ENCODE peak calls at places on chromosomes 5 and 9, in eight cellular contexts. E, O, C, S, A, G, Y and L are unnamed samples.

GRCh38 chr9:126752881-126753670 is 51.8 kb upstream of the ZBTB43 start:
- DNase-seq in E (no peak), O (no peak), C (no peak), S (no peak), A (no peak), G (no peak), Y (no peak), L (no peak)

GRCh38 chr5:40755093-40755406 is 711 bp downstream of the TTC33 start:
- DNase-seq in E (peak; percentile 88), O (peak; percentile 75), C (peak; percentile 74), S (peak; percentile 56), A (peak; percentile 83), G (peak; percentile 68), Y (peak; percentile 86), L (peak; percentile 85)

GRCh38 chr9:33868430-33869000 is 51.6 kb downstream of the UBE2R2 start:
- DNase-seq in E (no peak), O (peak; percentile 34), C (no peak), S (no peak), A (peak; percentile 85), G (no peak), Y (no peak), L (peak; percentile 82)

GRCh38 chr5:141875022-141875740 is 3.0 kb downstream of the PCDH1 start:
- DNase-seq in E (no peak), O (no peak), C (peak; percentile 40), S (no peak), A (no peak), G (no peak), Y (no peak), L (no peak)

GRCh38 chr9:38039090-38039906 is 29.7 kb downstream of the SHB start:
- DNase-seq in E (peak; percentile 76), O (no peak), C (no peak), S (no peak), A (peak; percentile 80), G (no peak), Y (no peak), L (peak; percentile 54)

GRCh38 chr9:77561321-77562020 is 86.7 kb downstream of the GNA14 start:
- DNase-seq in E (no peak), O (no peak), C (no peak), S (no peak), A (no peak), G (no peak), Y (no peak), L (no peak)

GRCh38 chr5:179153341-179153901 is 93.2 kb downstream of the ZNF354C start:
- DNase-seq in E (no peak), O (no peak), C (no peak), S (no peak), A (no peak), G (no peak), Y (no peak), L (no peak)

GRCh38 chr5:136012041-136012804 is 16.6 kb upstream of the TGFBI start:
- DNase-seq in E (peak; percentile 53), O (no peak), C (no peak), S (no peak), A (peak; percentile 57), G (no peak), Y (no peak), L (peak; percentile 45)

GRCh38 chr5:1887400-1888360 is 5.0 kb upstream of the IRX4 start:
- DNase-seq in E (no peak), O (no peak), C (no peak), S (peak; percentile 12), A (no peak), G (no peak), Y (no peak), L (no peak)

GRCh38 chr5:143775258-143775657 is 36.7 kb upstream of the HMHB1 start:
- DNase-seq in E (peak; percentile 22), O (no peak), C (no peak), S (no peak), A (peak; percentile 45), G (no peak), Y (no peak), L (peak; percentile 49)

GRCh38 chr5:145689235-145689634 is 145.9 kb downstream of the PRELID2 start:
- DNase-seq in E (no peak), O (no peak), C (no peak), S (no peak), A (no peak), G (no peak), Y (no peak), L (no peak)

GRCh38 chr9:19999491-20000057 is 210.7 kb upstream of the SLC24A2 start:
- DNase-seq in E (peak; percentile 93), O (no peak), C (no peak), S (no peak), A (peak; percentile 58), G (no peak), Y (no peak), L (peak; percentile 81)

GRCh38 chr5:79511945-79512493 is 1.9 kb downstream of the HOMER1 start:
- DNase-seq in E (no peak), O (no peak), C (no peak), S (no peak), A (no peak), G (no peak), Y (no peak), L (peak; percentile 17)

GRCh38 chr9:22147818-22148573 is 138.9 kb upstream of the CDKN2B start:
- DNase-seq in E (peak; percentile 77), O (no peak), C (no peak), S (no peak), A (peak; percentile 93), G (no peak), Y (no peak), L (peak; percentile 96)

GRCh38 chr5:5344051-5344571 is 78.4 kb upstream of the ICE1 start:
- DNase-seq in E (no peak), O (no peak), C (no peak), S (no peak), A (no peak), G (peak; percentile 47), Y (no peak), L (no peak)

GRCh38 chr9:34399729-34400128 is 23.0 kb upstream of the MYORG start:
- DNase-seq in E (no peak), O (no peak), C (no peak), S (no peak), A (no peak), G (no peak), Y (no peak), L (no peak)

GRCh38 chr5:96052374-96052773 is 90.7 kb upstream of the ELL2 start:
- DNase-seq in E (no peak), O (no peak), C (no peak), S (no peak), A (no peak), G (no peak), Y (no peak), L (no peak)

GRCh38 chr9:110655723-110656641 is 12.6 kb upstream of the MUSK start:
- DNase-seq in E (no peak), O (peak; percentile 39), C (no peak), S (no peak), A (peak; percentile 99), G (no peak), Y (no peak), L (no peak)

GRCh38 chr5:169389318-169389717 is 88.4 kb upstream of the SLIT3 start:
- DNase-seq in E (no peak), O (no peak), C (no peak), S (no peak), A (no peak), G (no peak), Y (no peak), L (no peak)

GRCh38 chr9:35481347-35481975 is 8.4 kb upstream of the RUSC2 start:
- DNase-seq in E (peak; percentile 74), O (peak; percentile 28), C (no peak), S (peak; percentile 48), A (peak; percentile 79), G (peak; percentile 33), Y (peak; percentile 24), L (peak; percentile 56)

GRCh38 chr5:39674209-39675082 is 249.7 kb upstream of the DAB2 start:
- DNase-seq in E (peak; percentile 68), O (no peak), C (no peak), S (no peak), A (no peak), G (no peak), Y (no peak), L (no peak)

GRCh38 chr5:55629790-55630189 is 82.3 kb downstream of the SLC38A9 start:
- DNase-seq in E (no peak), O (no peak), C (no peak), S (no peak), A (no peak), G (no peak), Y (no peak), L (no peak)

GRCh38 chr9:95138474-95138873 is 179.0 kb downstream of the FANCC start:
- DNase-seq in E (peak; percentile 67), O (no peak), C (no peak), S (no peak), A (no peak), G (no peak), Y (no peak), L (no peak)

GRCh38 chr9:123401879-123402513 is 46.0 kb downstream of the CRB2 start:
- DNase-seq in E (peak; percentile 49), O (no peak), C (no peak), S (no peak), A (peak; percentile 56), G (no peak), Y (peak; percentile 55), L (peak; percentile 54)

GRCh38 chr5:143161893-143162520 is 241.5 kb downstream of the NR3C1 start:
- DNase-seq in E (no peak), O (peak; percentile 29), C (no peak), S (no peak), A (peak; percentile 91), G (no peak), Y (no peak), L (no peak)

GRCh38 chr5:123785160-123786001 is 273.4 kb downstream of the CSNK1G3 start:
- DNase-seq in E (peak; percentile 66), O (no peak), C (no peak), S (peak; percentile 48), A (peak; percentile 63), G (no peak), Y (no peak), L (peak; percentile 75)
- H3K4me3 ChIP-seq in E (no peak overlapping the region), O (no peak overlapping the region), C (peak overlapping the region; percentile 24), S (no peak overlapping the region), A (peak overlapping the region; percentile 26), G (no peak overlapping the region), Y (no peak overlapping the region), L (peak overlapping the region; percentile 6)

GRCh38 chr9:113875917-113876805 is at the start of gene ZNF618:
- DNase-seq in E (peak; percentile 9), O (no peak), C (no peak), S (peak; percentile 48), A (no peak), G (peak; percentile 24), Y (peak; percentile 9), L (peak; percentile 34)
- TF ChIP-seq CTCF in E (no peak), O (no peak), C (no peak), S (no peak), A (no peak), G (no peak), Y (no peak), L (no peak)

GRCh38 chr5:178145965-178146820 is 7.5 kb downstream of the NHP2 start:
- DNase-seq in E (peak; percentile 79), O (peak; percentile 47), C (no peak), S (peak; percentile 79), A (peak; percentile 33), G (peak; percentile 46), Y (peak; percentile 81), L (peak; percentile 28)
- H3K4me3 ChIP-seq in E (no peak overlapping the region), O (no peak overlapping the region), C (no peak overlapping the region), S (no peak overlapping the region), A (no peak overlapping the region), G (no peak overlapping the region), Y (no peak overlapping the region), L (no peak overlapping the region)

GRCh38 chr5:81195334-81195929 is 37.7 kb upstream of the CKMT2 start:
- DNase-seq in E (no peak), O (no peak), C (no peak), S (no peak), A (peak; percentile 39), G (no peak), Y (no peak), L (no peak)
- TF ChIP-seq CTCF in E (no peak), O (no peak), C (no peak), S (no peak), A (no peak), G (no peak), Y (peak; percentile 66), L (no peak)

GRCh38 chr9:87517732-87518131 is 20.1 kb downstream of the DAPK1 start:
- DNase-seq in E (no peak), O (no peak), C (no peak), S (no peak), A (no peak), G (no peak), Y (peak; percentile 57), L (no peak)
- H3K4me3 ChIP-seq in E (no peak overlapping the region), O (no peak overlapping the region), C (no peak overlapping the region), S (no peak overlapping the region), A (no peak overlapping the region), G (no peak overlapping the region), Y (no peak overlapping the region), L (no peak overlapping the region)